ENCODE peak calls at places on chromosomes 5 and 9, in five cellular contexts. E, H, O, F and G are unnamed samples.

GRCh38 chr9:78406146-78406545 is 109.2 kb downstream of the PSAT1 start:
- DNase-seq in F (no peak), H (no peak), E (no peak), O (no peak), G (no peak)

GRCh38 chr5:140588311-140589070 is 23.9 kb downstream of the SLC35A4 start:
- DNase-seq in F (peak), O (no peak), H (no peak), E (no peak), G (no peak)

GRCh38 chr9:33750839-33751339 is 44.5 kb upstream of the PRSS3 start:
- DNase-seq in O (peak), E (no peak), H (no peak), F (no peak), G (no peak)

GRCh38 chr5:35247645-35248034 is 17.4 kb upstream of the PRLR start:
- DNase-seq in F (peak), E (no peak), H (no peak), O (no peak), G (no peak)

GRCh38 chr9:114834386-114834785 is 28.5 kb upstream of the TNFSF15 start:
- DNase-seq in F (no peak), E (no peak), H (no peak), O (no peak), G (no peak)

GRCh38 chr5:178502401-178503100 is 87.6 kb downstream of the COL23A1 start:
- DNase-seq in O (no peak), E (no peak), H (no peak), F (no peak), G (no peak)

GRCh38 chr5:1911773-1912235 is 29.1 kb upstream of the IRX4 start:
- DNase-seq in O (no peak), E (no peak), H (no peak), F (no peak), G (no peak)

GRCh38 chr9:134401391-134401790 is 75.1 kb downstream of the RXRA start:
- DNase-seq in H (no peak), E (no peak), O (no peak), F (no peak), G (no peak)

GRCh38 chr5:72523960-72524582 is 16.9 kb upstream of the ZNF366 start:
- DNase-seq in O (peak), H (no peak), F (peak), E (no peak), G (no peak)

GRCh38 chr5:76341935-76342334 is 61.1 kb upstream of the IQGAP2 start:
- DNase-seq in E (no peak), F (no peak), O (no peak), H (no peak), G (no peak)

GRCh38 chr9:107363511-107364182 is 80.6 kb downstream of the RAD23B start:
- DNase-seq in H (no peak), O (no peak), E (no peak), F (no peak), G (no peak)

GRCh38 chr5:180178516-180179398 is 30.3 kb downstream of the RASGEF1C start:
- DNase-seq in O (no peak), F (no peak), E (no peak), H (no peak), G (no peak)

GRCh38 chr9:77433675-77434445 is 214.3 kb downstream of the GNA14 start:
- DNase-seq in E (peak), F (peak), H (peak), O (peak), G (peak)

GRCh38 chr5:150593996-150594395 is 46.5 kb upstream of the SYNPO start:
- DNase-seq in O (no peak), H (no peak), E (no peak), F (no peak), G (no peak)

GRCh38 chr9:22307013-22307711 is 139.5 kb upstream of the DMRTA1 start:
- DNase-seq in E (no peak), H (no peak), F (peak), O (peak), G (no peak)

GRCh38 chr5:54021413-54022155 is 288.8 kb downstream of the ARL15 start:
- DNase-seq in H (no peak), O (no peak), E (no peak), F (peak), G (no peak)

GRCh38 chr5:147346006-147346561 is 111.3 kb downstream of the STK32A start:
- DNase-seq in H (no peak), O (no peak), F (no peak), E (no peak), G (no peak)

GRCh38 chr5:67156976-67157583 is 39.5 kb downstream of the CD180 start:
- DNase-seq in E (peak), F (peak), H (peak), O (peak), G (peak)

GRCh38 chr5:178668579-178668978 is 41.7 kb upstream of the CLK4 start:
- DNase-seq in H (no peak), O (no peak), F (no peak), E (no peak), G (no peak)

GRCh38 chr9:34382879-34383278 is 6.2 kb upstream of the MYORG start:
- DNase-seq in H (no peak), E (no peak), F (no peak), O (no peak), G (no peak)

GRCh38 chr5:174531782-174532191 is 192.6 kb upstream of the MSX2 start:
- DNase-seq in E (no peak), H (no peak), O (no peak), F (no peak), G (no peak)

GRCh38 chr9:20197976-20198685 is 409.3 kb upstream of the SLC24A2 start:
- DNase-seq in O (no peak), E (no peak), H (no peak), F (no peak), G (no peak)

GRCh38 chr5:26872337-26872736 is 166.0 kb downstream of the CDH9 start:
- DNase-seq in F (no peak), H (no peak), E (no peak), O (no peak), G (no peak)

GRCh38 chr5:131589510-131590348 is 45.3 kb downstream of the RAPGEF6 start:
- DNase-seq in H (no peak), F (peak), E (peak), O (peak), G (peak)

GRCh38 chr9:4530375-4530774 is 40.1 kb downstream of the SLC1A1 start:
- DNase-seq in F (peak), O (peak), H (no peak), E (no peak), G (no peak)

GRCh38 chr9:35905912-35906679 is at the start of gene HRCT1:
- DNase-seq in O (peak), F (peak), H (no peak), E (no peak), G (no peak)

GRCh38 chr5:14464101-14464500 is 117.5 kb upstream of the OTULINL start:
- DNase-seq in F (peak), O (no peak), H (no peak), E (no peak), G (no peak)

GRCh38 chr5:171520300-171521170 is 101.1 kb downstream of the FGF18 start:
- DNase-seq in F (peak), O (peak), H (no peak), E (no peak), G (no peak)

GRCh38 chr5:33968133-33969005 is 16.1 kb downstream of the SLC45A2 start:
- DNase-seq in H (no peak), O (no peak), E (no peak), F (no peak), G (no peak)

GRCh38 chr5:119031905-119032304 is 39.0 kb upstream of the DMXL1 start:
- DNase-seq in F (no peak), O (no peak), E (no peak), H (no peak), G (no peak)

GRCh38 chr9:137606005-137606601 is 617 bp downstream of the ARRDC1 start:
- DNase-seq in F (no peak), H (no peak), E (no peak), O (peak), G (no peak)

GRCh38 chr5:59186623-59187022 is 603.7 kb downstream of the RAB3C start:
- DNase-seq in E (no peak), F (no peak), H (no peak), O (no peak), G (no peak)

GRCh38 chr9:29778281-29778849 is 2205.1 kb upstream of the C9orf72 start:
- DNase-seq in O (no peak), F (no peak), H (no peak), E (no peak), G (no peak)